ENCODE peak calls at places on chromosome 1, in eight cellular contexts. I is stimulated activated CD8-positive, alpha-beta memory T cell treated with anti-CD3 and anti-CD28 coated beads, Interleukin-15, amount 100 ng/mL, for 4 hours; G is LHCN-M2; Y is naive thymus-derived CD8-positive, alpha-beta T cell; D is dermis microvascular lymphatic vessel endothelial cell; U is activated gamma-delta T cell; A is adipocyte; M is ascending aorta. V is an unnamed sample.

GRCh38 chr1:236685205-236685916 is 938 bp upstream of the ACTN2 start:
- DNase-seq in Y (no peak), A (no peak), G (no peak), I (no peak), U (no peak), D (peak; percentile 2), M (no peak), V (no peak)

GRCh38 chr1:70084314-70084915 is 121.0 kb downstream of the LRRC40 start:
- DNase-seq in D (no peak), A (peak; percentile 28), I (no peak), M (no peak), U (no peak), G (peak; percentile 16), Y (no peak), V (no peak)

GRCh38 chr1:231421616-231421970 is 494 bp downstream of the EGLN1 start:
- DNase-seq in M (no peak), G (peak; percentile 40), D (peak; percentile 66), I (no peak), A (peak; percentile 76), U (peak; percentile 52), Y (peak; percentile 61), V (no peak)

GRCh38 chr1:245444971-245445370 is 290.2 kb downstream of the KIF26B start:
- DNase-seq in G (no peak), M (no peak), U (no peak), I (no peak), A (no peak), Y (no peak), D (no peak), V (no peak)

GRCh38 chr1:215523906-215524305 is 43.2 kb upstream of the KCTD3 start:
- DNase-seq in A (no peak), I (no peak), G (peak; percentile 52), Y (no peak), M (no peak), U (no peak), D (no peak), V (no peak)

GRCh38 chr1:93611656-93612055 is 70.0 kb downstream of the BCAR3 start:
- DNase-seq in M (no peak), G (no peak), A (no peak), Y (no peak), I (no peak), D (no peak), U (no peak), V (no peak)

GRCh38 chr1:235105051-235106043 is 23.3 kb downstream of the TOMM20 start:
- DNase-seq in A (peak; percentile 27), G (no peak), Y (no peak), D (no peak), U (no peak), M (no peak), I (no peak), V (no peak)

GRCh38 chr1:30860320-30860652 is 48.3 kb downstream of the SDC3 start:
- DNase-seq in G (no peak), A (no peak), Y (no peak), D (no peak), U (no peak), M (no peak), I (no peak), V (no peak)

GRCh38 chr1:36093919-36094318 is 5.2 kb downstream of the ADPRS start:
- DNase-seq in U (no peak), Y (no peak), A (no peak), D (no peak), G (no peak), I (no peak), M (no peak), V (no peak)

GRCh38 chr1:151779852-151780251 is 10.4 kb downstream of the TDRKH start:
- DNase-seq in I (no peak), G (no peak), D (no peak), A (no peak), Y (no peak), M (no peak), U (no peak), V (no peak)

GRCh38 chr1:77370588-77371306 is 88.9 kb downstream of the AK5 start:
- DNase-seq in D (no peak), U (no peak), I (no peak), M (no peak), A (peak; percentile 70), G (peak; percentile 99), Y (no peak), V (no peak)

GRCh38 chr1:84605157-84605556 is 30.9 kb upstream of the CTBS start:
- DNase-seq in M (no peak), Y (no peak), G (no peak), D (no peak), I (no peak), A (no peak), U (no peak), V (no peak)

GRCh38 chr1:72166426-72166825 is 115.9 kb downstream of the NEGR1 start:
- DNase-seq in A (no peak), M (no peak), I (no peak), Y (no peak), U (no peak), D (peak; percentile 36), G (no peak), V (no peak)